ENCODE peak calls at places on chromosomes 13 and 19, in ten cellular contexts. Z, Q, R, B, J, M, C, K, E and A are unnamed samples.

GRCh38 chr13:46168341-46168740 is 13.6 kb downstream of the LCP1 start:
- DNase-seq in Z (no peak), Q (no peak), R (peak), B (peak), J (peak), M (peak), C (no peak), K (peak), E (no peak), A (no peak)

GRCh38 chr13:31591834-31592233 is 147.5 kb upstream of the RXFP2 start:
- DNase-seq in Z (no peak), Q (no peak), R (no peak), B (no peak), J (no peak), M (no peak), C (no peak), K (no peak), E (no peak), A (no peak)

GRCh38 chr13:56352901-56353300 is 787.8 kb upstream of the PRR20A start:
- DNase-seq in Z (no peak), Q (no peak), R (no peak), B (no peak), J (no peak), M (no peak), C (no peak), K (no peak), E (no peak), A (no peak)

GRCh38 chr19:29872224-29872731 is 60.5 kb downstream of the CCNE1 start:
- DNase-seq in Z (peak), Q (peak), R (no peak), B (no peak), J (no peak), M (no peak), C (no peak), K (peak), E (no peak), A (no peak)

GRCh38 chr19:18483119-18483518 is 38.8 kb downstream of the ELL start:
- DNase-seq in Z (no peak), Q (no peak), R (no peak), B (no peak), J (no peak), M (no peak), C (no peak), K (no peak), E (no peak), A (peak)

GRCh38 chr19:5308471-5309437 is 31.9 kb downstream of the PTPRS start:
- DNase-seq in Z (peak), Q (no peak), R (no peak), B (peak), J (no peak), M (no peak), C (peak), K (no peak), E (peak), A (peak)

GRCh38 chr19:932647-933552 is 7.1 kb downstream of the ARID3A start:
- DNase-seq in Z (peak), Q (no peak), R (no peak), B (no peak), J (peak), M (no peak), C (no peak), K (peak), E (no peak), A (no peak)

GRCh38 chr19:23946569-23946968 is 31.9 kb downstream of the ZNF726 start:
- DNase-seq in Z (no peak), Q (no peak), R (no peak), B (no peak), J (no peak), M (no peak), C (no peak), K (no peak), E (no peak), A (no peak)

GRCh38 chr19:55441692-55442321 is 1.3 kb downstream of the SHISA7 start:
- DNase-seq in Z (no peak), Q (no peak), R (no peak), B (no peak), J (no peak), M (no peak), C (no peak), K (no peak), E (no peak), A (no peak)

GRCh38 chr13:21979156-21979819 is 308.4 kb downstream of the FGF9 start:
- DNase-seq in Z (no peak), Q (no peak), R (no peak), B (no peak), J (no peak), M (no peak), C (no peak), K (no peak), E (no peak), A (no peak)

GRCh38 chr19:20124879-20125278 is 42.1 kb upstream of the ZNF486 start:
- DNase-seq in Z (no peak), Q (no peak), R (no peak), B (no peak), J (no peak), M (no peak), C (no peak), K (no peak), E (no peak), A (no peak)

GRCh38 chr19:28217064-28217463 is 995.9 kb downstream of the UQCRFS1 start:
- DNase-seq in Z (peak), Q (no peak), R (no peak), B (no peak), J (no peak), M (no peak), C (no peak), K (no peak), E (no peak), A (no peak)

GRCh38 chr13:52016296-52016695 is 4.1 kb downstream of the ALG11 start:
- DNase-seq in Z (no peak), Q (no peak), R (no peak), B (no peak), J (no peak), M (no peak), C (no peak), K (no peak), E (no peak), A (no peak)

GRCh38 chr13:100803091-100803490 is 128.5 kb upstream of the TMTC4 start:
- DNase-seq in Z (no peak), Q (no peak), R (no peak), B (no peak), J (no peak), M (no peak), C (no peak), K (no peak), E (no peak), A (no peak)

GRCh38 chr19:49473868-49474544 is at the start of gene FLT3LG:
- DNase-seq in Z (peak), Q (peak), R (peak), B (peak), J (peak), M (peak), C (peak), K (peak), E (no peak), A (peak)

GRCh38 chr13:28819046-28819747 is 942 bp upstream of the MTUS2 start:
- DNase-seq in Z (peak), Q (no peak), R (no peak), B (no peak), J (peak), M (no peak), C (no peak), K (no peak), E (no peak), A (no peak)

GRCh38 chr19:13401388-13401787 is 104.9 kb downstream of the CACNA1A start:
- DNase-seq in Z (peak), Q (no peak), R (no peak), B (no peak), J (peak), M (no peak), C (no peak), K (peak), E (no peak), A (no peak)

GRCh38 chr19:7868326-7868670 is 5.9 kb downstream of the PRR36 start:
- DNase-seq in Z (no peak), Q (no peak), R (no peak), B (no peak), J (no peak), M (no peak), C (no peak), K (no peak), E (no peak), A (no peak)

GRCh38 chr13:38210928-38211596 is 138.6 kb upstream of the UFM1 start:
- DNase-seq in Z (no peak), Q (no peak), R (no peak), B (no peak), J (no peak), M (no peak), C (no peak), K (no peak), E (no peak), A (no peak)

GRCh38 chr19:50835103-50835784 is 1.9 kb upstream of the KLK15 start:
- DNase-seq in Z (peak), Q (no peak), R (no peak), B (no peak), J (no peak), M (no peak), C (no peak), K (no peak), E (no peak), A (no peak)

GRCh38 chr19:6723738-6724137 is 3.3 kb upstream of the C3 start:
- DNase-seq in Z (no peak), Q (no peak), R (no peak), B (no peak), J (no peak), M (no peak), C (no peak), K (no peak), E (peak), A (no peak)

GRCh38 chr19:10566658-10567410 is 1.0 kb upstream of the KRI1 start:
- DNase-seq in Z (no peak), Q (peak), R (no peak), B (no peak), J (no peak), M (peak), C (no peak), K (peak), E (no peak), A (no peak)

GRCh38 chr13:91318886-91319285 is 28.6 kb upstream of the MIR17HG start:
- DNase-seq in Z (no peak), Q (no peak), R (no peak), B (no peak), J (no peak), M (no peak), C (no peak), K (no peak), E (no peak), A (no peak)

GRCh38 chr19:17243340-17243853 is 2.3 kb downstream of the NR2F6 start:
- DNase-seq in Z (no peak), Q (no peak), R (no peak), B (no peak), J (no peak), M (no peak), C (no peak), K (no peak), E (no peak), A (no peak)

GRCh38 chr19:18650468-18651001 is 13.7 kb downstream of the KLHL26 start:
- DNase-seq in Z (peak), Q (no peak), R (no peak), B (no peak), J (no peak), M (no peak), C (peak), K (no peak), E (no peak), A (no peak)

GRCh38 chr13:47897411-47898050 is 103.5 kb downstream of the SUCLA2 start:
- DNase-seq in Z (peak), Q (no peak), R (no peak), B (peak), J (peak), M (no peak), C (no peak), K (no peak), E (peak), A (no peak)

GRCh38 chr13:112441779-112442310 is 65.7 kb downstream of the SPACA7 start:
- DNase-seq in Z (no peak), Q (no peak), R (no peak), B (no peak), J (no peak), M (no peak), C (no peak), K (no peak), E (no peak), A (no peak)